ENCODE peak calls at places on chromosome 15, in ten cellular contexts. D, B, H, E, T, L, Z, A, Q and V are unnamed samples.
A peak's percentile ranks its signal among the peaks of the same experiment; 100 is the strongest.

GRCh38 chr15:60899322-60899966 is 329.7 kb downstream of the RORA start:
- DNase-seq in D (no peak), B (no peak), H (no peak), E (no peak), T (no peak), L (no peak), Z (no peak), A (no peak), Q (no peak), V (no peak)

GRCh38 chr15:85539491-85539890 is 159.1 kb downstream of the AKAP13 start:
- DNase-seq in D (no peak), B (no peak), H (no peak), E (no peak), T (no peak), L (no peak), Z (no peak), A (no peak), Q (no peak), V (no peak)

GRCh38 chr15:90465930-90466567 is 63.7 kb upstream of the CRTC3 start:
- DNase-seq in D (no peak), B (no peak), H (no peak), E (no peak), T (no peak), L (peak; percentile 46), Z (no peak), A (no peak), Q (no peak), V (no peak)

GRCh38 chr15:88627463-88627862 is 6.3 kb downstream of the AEN start:
- DNase-seq in D (no peak), B (no peak), H (no peak), E (no peak), T (peak; percentile 87), L (no peak), Z (no peak), A (no peak), Q (no peak), V (no peak)

GRCh38 chr15:79315623-79316328 is 4.9 kb downstream of the TMED3 start:
- DNase-seq in D (no peak), B (no peak), H (peak; percentile 50), E (peak; percentile 62), T (no peak), L (peak; percentile 56), Z (no peak), A (no peak), Q (no peak), V (no peak)

GRCh38 chr15:39834256-39834655 is 51.6 kb upstream of the FSIP1 start:
- DNase-seq in D (no peak), B (no peak), H (no peak), E (no peak), T (no peak), L (no peak), Z (no peak), A (no peak), Q (no peak), V (no peak)

GRCh38 chr15:61393949-61394348 is 164.8 kb upstream of the RORA start:
- DNase-seq in D (no peak), B (no peak), H (no peak), E (no peak), T (no peak), L (peak; percentile 60), Z (no peak), A (no peak), Q (no peak), V (peak; percentile 54)

GRCh38 chr15:81194723-81195122 is 2.0 kb upstream of the IL16 start:
- DNase-seq in D (no peak), B (no peak), H (no peak), E (no peak), T (no peak), L (no peak), Z (no peak), A (no peak), Q (no peak), V (no peak)

DNA sequence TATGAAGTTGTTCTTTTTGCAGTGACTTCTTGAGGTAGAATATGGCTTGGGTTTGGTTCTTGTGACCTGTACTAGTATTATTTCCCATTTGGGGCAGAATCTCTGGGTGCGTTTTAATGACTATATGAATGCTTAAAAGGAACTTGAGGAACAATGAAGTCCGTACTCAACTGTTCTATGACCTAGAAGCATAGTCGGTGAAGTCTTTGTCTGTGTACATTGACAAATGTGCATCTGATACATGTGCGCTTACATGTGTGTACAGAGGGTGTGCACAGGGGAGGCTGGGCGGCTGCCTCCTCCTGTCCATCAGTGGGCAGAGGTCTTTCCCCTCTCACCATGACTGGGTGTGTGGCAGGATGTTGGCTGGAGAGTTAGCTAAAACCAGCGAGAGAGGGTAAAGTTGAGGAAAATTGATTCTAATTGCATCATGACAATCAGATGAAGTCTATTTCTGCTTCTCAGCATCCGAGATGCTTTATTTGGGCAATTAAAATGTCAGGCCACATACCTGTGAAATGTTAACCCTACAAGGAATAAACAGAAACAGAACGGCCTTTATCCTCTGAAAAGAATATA is 1.0 kb upstream of the NR2F2 start:
- DNase-seq in D (peak; percentile 10), B (no peak), H (no peak), E (no peak), T (no peak), L (no peak), Z (no peak), A (no peak), Q (no peak), V (no peak)
- TF ChIP-seq POLR2A in D (no peak), B (no peak), H (no peak), E (no peak), T (no peak), L (no peak), Z (no peak), A (no peak), Q (no peak), V (no peak)

GRCh38 chr15:71109890-71110289 is 5.4 kb upstream of the THSD4 start:
- DNase-seq in D (no peak), B (peak; percentile 81), H (no peak), E (no peak), T (no peak), L (no peak), Z (no peak), A (no peak), Q (no peak), V (no peak)

GRCh38 chr15:71106802-71107500 is 8.3 kb upstream of the THSD4 start:
- DNase-seq in D (no peak), B (no peak), H (no peak), E (no peak), T (no peak), L (no peak), Z (peak; percentile 17), A (no peak), Q (no peak), V (no peak)

GRCh38 chr15:71107501-71107815 is 7.8 kb upstream of the THSD4 start:
- DNase-seq in D (no peak), B (no peak), H (no peak), E (no peak), T (no peak), L (no peak), Z (no peak), A (no peak), Q (no peak), V (no peak)

GRCh38 chr15:71110800-71111565 is 4.3 kb upstream of the THSD4 start:
- DNase-seq in D (no peak), B (no peak), H (no peak), E (no peak), T (no peak), L (no peak), Z (no peak), A (no peak), Q (no peak), V (no peak)

GRCh38 chr15:71109130-71109529 is 6.1 kb upstream of the THSD4 start:
- DNase-seq in D (no peak), B (no peak), H (no peak), E (no peak), T (no peak), L (no peak), Z (no peak), A (no peak), Q (no peak), V (no peak)
- TF ChIP-seq CTCF in D (no peak), B (peak; percentile 5), H (no peak), E (no peak), T (no peak), L (no peak), Z (no peak), A (no peak), Q (peak; percentile 27), V (no peak)

GRCh38 chr15:74780983-74781672 is 752 bp upstream of the CSK start:
- DNase-seq in D (no peak), B (no peak), H (peak; percentile 56), E (no peak), T (peak; percentile 87), L (no peak), Z (peak; percentile 92), A (no peak), Q (no peak), V (no peak)

GRCh38 chr15:74780523-74780982 is 1.3 kb upstream of the CSK start:
- DNase-seq in D (no peak), B (no peak), H (no peak), E (no peak), T (peak; percentile 81), L (no peak), Z (peak; percentile 55), A (no peak), Q (no peak), V (no peak)

GRCh38 chr15:74783072-74783807 is 1.4 kb downstream of the CSK start:
- DNase-seq in D (no peak), B (no peak), H (no peak), E (no peak), T (peak; percentile 90), L (no peak), Z (peak; percentile 87), A (no peak), Q (no peak), V (no peak)

GRCh38 chr15:74782596-74783071 is 754 bp downstream of the CSK start:
- DNase-seq in D (no peak), B (no peak), H (no peak), E (no peak), T (peak; percentile 88), L (no peak), Z (no peak), A (no peak), Q (no peak), V (no peak)

DNA sequence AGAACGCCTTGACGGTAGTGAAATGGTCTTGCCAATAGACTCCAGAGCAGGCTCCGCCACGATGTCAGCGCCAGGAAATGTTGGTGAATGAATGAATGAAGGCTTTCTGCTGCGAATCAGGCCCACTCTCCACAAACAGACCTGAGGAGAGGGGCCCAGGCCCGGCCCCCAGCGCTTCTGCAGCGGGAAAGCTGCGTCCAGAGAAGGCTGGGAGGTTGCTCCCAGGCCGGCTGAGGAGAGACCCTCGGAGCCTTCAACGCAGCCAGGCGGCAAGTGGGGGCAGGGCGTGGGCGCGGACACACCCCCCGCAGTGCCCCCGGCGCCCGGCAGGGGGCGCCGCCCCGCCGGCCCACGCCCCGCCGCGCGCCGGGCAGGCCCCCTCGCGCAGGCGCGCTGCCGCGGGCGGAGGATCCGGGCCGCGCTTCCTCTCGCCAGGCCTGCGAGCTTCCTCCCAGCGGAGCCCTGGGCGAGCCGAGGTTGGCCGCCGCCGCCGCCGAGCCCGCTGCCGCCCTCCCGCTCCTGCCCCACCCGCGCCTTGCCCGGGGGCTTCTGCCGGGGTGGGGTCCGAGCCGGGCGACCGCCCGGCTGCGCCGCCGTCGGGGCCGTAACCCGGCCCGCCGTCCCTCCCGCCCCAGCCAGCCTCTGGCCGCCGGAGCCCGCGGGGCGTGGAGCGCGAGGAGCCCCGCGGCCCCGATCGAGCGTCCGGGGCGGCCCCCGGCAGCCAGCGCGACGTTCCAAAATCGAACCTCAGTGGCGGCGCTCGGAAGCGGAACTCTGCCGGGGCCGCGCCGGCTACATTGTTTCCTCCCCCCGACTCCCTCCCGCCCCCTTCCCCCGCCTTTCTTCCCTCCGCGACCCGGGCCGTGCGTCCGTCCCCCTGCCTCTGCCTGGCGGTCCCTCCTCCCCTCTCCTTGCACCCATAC is at the start of gene CSK:
- DNase-seq in D (peak; percentile 67), B (no peak), H (peak; percentile 74), E (peak; percentile 81), T (peak; percentile 96), L (peak; percentile 60), Z (peak; percentile 86), A (no peak), Q (peak; percentile 84), V (no peak)
- TF ChIP-seq POLR2A in D (peak; percentile 88), B (peak; percentile 53), H (no peak), E (no peak), T (peak; percentile 38), L (peak; percentile 59), Z (no peak), A (peak; percentile 71), Q (no peak), V (no peak)

GRCh38 chr15:59746777-59747176 is 57.7 kb upstream of the BNIP2 start:
- DNase-seq in D (no peak), B (no peak), H (no peak), E (no peak), T (no peak), L (no peak), Z (peak; percentile 38), A (no peak), Q (no peak), V (no peak)

DNA sequence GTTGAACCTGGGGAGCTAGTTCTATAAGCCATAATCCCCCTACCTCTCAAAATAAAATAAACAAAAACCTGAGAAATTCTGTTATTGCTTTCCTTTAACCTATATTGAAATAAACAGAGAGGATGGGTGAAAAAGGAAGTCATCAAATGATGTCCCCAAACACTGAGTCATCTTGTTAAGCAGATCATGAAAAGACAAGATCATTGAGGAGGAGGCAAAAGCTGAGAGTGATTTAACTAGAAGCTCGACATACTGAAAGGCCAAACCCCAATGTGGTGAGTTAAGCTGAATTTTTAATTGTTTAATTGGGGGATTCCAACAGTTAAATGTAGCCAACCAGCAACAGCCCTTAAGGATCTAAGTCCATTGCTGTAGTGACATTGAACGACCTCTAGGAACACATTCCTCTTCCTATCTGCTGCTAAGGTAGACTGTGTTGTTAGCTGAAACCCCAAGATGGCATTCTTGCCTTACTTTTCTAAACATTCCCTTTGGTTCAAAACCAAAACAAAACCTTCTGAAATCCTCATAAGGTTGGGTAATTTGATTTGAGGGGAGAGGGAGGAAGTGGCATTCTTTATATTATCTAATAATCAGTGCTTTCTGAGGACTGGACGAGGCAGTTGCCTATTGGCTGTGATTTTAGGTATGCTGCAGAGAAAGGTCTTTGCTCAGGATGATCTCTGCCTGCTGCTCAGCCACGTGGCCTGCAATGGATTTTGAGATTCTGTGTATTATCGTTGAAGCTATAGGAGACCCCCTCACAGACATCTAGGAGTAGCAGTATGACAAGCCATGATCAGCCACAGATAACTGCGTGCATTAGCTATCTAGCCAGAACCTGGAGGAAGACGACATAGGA is 62.7 kb upstream of the BNIP2 start:
- DNase-seq in D (peak; percentile 52), B (no peak), H (no peak), E (no peak), T (no peak), L (no peak), Z (peak; percentile 17), A (no peak), Q (no peak), V (no peak)
- TF ChIP-seq CTCF in D (peak; percentile 34), B (no peak), H (no peak), E (no peak), T (peak; percentile 14), L (no peak), Z (peak; percentile 2), A (no peak), Q (peak; percentile 38), V (no peak)